ENCODE peak calls at places on chromosome 22, in ten cellular contexts. O, I, X, K, Y, Z, C, E, S and P are unnamed samples.

GRCh38 chr22:17334054-17334453 is 35.2 kb upstream of the CECR2 start:
- DNase-seq in O (no peak), I (no peak), X (no peak), K (no peak), Y (no peak), Z (no peak), C (no peak), E (no peak), S (no peak), P (no peak)

GRCh38 chr22:19715286-19715939 is 1.1 kb downstream of the SEPTIN5 start:
- DNase-seq in O (no peak), I (no peak), X (peak), K (no peak), Y (no peak), Z (no peak), C (no peak), E (no peak), S (no peak), P (no peak)

GRCh38 chr22:39917091-39917703 is 16.3 kb downstream of the GRAP2 start:
- DNase-seq in O (no peak), I (no peak), X (no peak), K (no peak), Y (no peak), Z (no peak), C (no peak), E (no peak), S (no peak), P (no peak)

GRCh38 chr22:39292561-39293074 is 26.8 kb downstream of the RPL3 start:
- DNase-seq in O (peak), I (peak), X (peak), K (peak), Y (peak), Z (peak), C (peak), E (peak), S (peak), P (peak)

GRCh38 chr22:17990167-17990566 is 34.2 kb downstream of the MICAL3 start:
- DNase-seq in O (no peak), I (no peak), X (no peak), K (no peak), Y (no peak), Z (no peak), C (no peak), E (no peak), S (no peak), P (no peak)

GRCh38 chr22:26579331-26579886 is 10.5 kb downstream of the TPST2 start:
- DNase-seq in O (peak), I (peak), X (no peak), K (no peak), Y (no peak), Z (no peak), C (no peak), E (no peak), S (peak), P (no peak)

GRCh38 chr22:47036936-47037485 is 274.6 kb downstream of the TBC1D22A start:
- DNase-seq in O (peak), I (peak), X (no peak), K (no peak), Y (no peak), Z (no peak), C (no peak), E (no peak), S (no peak), P (no peak)

GRCh38 chr22:28864878-28865596 is 18.3 kb upstream of the ZNRF3 start:
- DNase-seq in O (no peak), I (no peak), X (no peak), K (peak), Y (no peak), Z (no peak), C (no peak), E (no peak), S (peak), P (no peak)

GRCh38 chr22:47284822-47285221 is 522.4 kb downstream of the TBC1D22A start:
- DNase-seq in O (no peak), I (no peak), X (no peak), K (no peak), Y (no peak), Z (no peak), C (no peak), E (no peak), S (no peak), P (no peak)

GRCh38 chr22:42434748-42435425 is 2.7 kb upstream of the NFAM1 start:
- DNase-seq in O (no peak), I (no peak), X (no peak), K (no peak), Y (no peak), Z (no peak), C (no peak), E (peak), S (no peak), P (no peak)
- H3K27ac ChIP-seq in O (no peak), I (no peak), X (no peak), K (no peak), Y (no peak), Z (no peak), C (no peak), E (no peak), S (no peak), P (no peak)

GRCh38 chr22:32920734-32921133 is 119.2 kb downstream of the TIMP3 start:
- DNase-seq in O (no peak), I (no peak), X (no peak), K (no peak), Y (no peak), Z (no peak), C (no peak), E (no peak), S (no peak), P (no peak)

GRCh38 chr22:32932176-32932575 is 126.0 kb downstream of the SYN3 start:
- DNase-seq in O (no peak), I (no peak), X (no peak), K (no peak), Y (peak), Z (no peak), C (peak), E (no peak), S (no peak), P (no peak)

GRCh38 chr22:32926600-32926999 is 125.1 kb downstream of the TIMP3 start:
- DNase-seq in O (no peak), I (no peak), X (no peak), K (no peak), Y (peak), Z (no peak), C (peak), E (peak), S (no peak), P (no peak)
- TF ChIP-seq CTCF in O (peak), I (peak), X (peak), K (no peak), Y (peak), Z (peak), C (peak), E (peak), S (peak), P (peak)

DNA sequence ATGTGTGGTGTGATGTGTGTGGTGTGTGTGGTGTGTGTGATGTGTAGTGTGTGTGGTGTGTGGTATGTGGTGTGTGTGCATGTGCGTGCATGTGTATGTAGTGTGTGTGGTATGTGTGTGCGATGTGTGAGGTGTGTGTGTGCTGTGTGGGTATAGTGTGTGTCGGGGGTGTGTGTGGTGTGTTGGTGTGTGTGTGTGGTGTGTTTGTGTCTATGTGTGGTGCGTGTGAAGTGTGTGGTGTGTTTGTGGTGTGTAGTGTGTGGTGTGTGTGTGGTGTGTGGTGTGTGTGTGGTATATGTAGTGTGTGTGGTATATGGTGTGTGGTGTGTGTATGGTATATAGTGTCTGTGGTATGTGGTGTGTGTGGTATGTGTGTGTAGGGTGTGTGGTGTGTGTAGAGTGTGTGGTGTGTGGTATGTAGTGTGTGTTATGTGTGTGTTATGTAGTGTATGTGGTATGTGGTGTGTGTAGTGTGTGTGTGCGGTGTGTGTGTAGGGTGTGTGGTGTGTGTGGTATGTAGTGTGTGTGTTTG is 5.0 kb upstream of the PPP6R2 start:
- DNase-seq in O (no peak), I (no peak), X (no peak), K (no peak), Y (no peak), Z (no peak), C (no peak), E (no peak), S (no peak), P (no peak)
- H3K27ac ChIP-seq in O (no peak), I (no peak), X (no peak), K (no peak), Y (no peak), Z (no peak), C (no peak), E (no peak), S (no peak), P (no peak)

GRCh38 chr22:50696251-50696798 is 23.7 kb downstream of the SHANK3 start:
- DNase-seq in O (peak), I (no peak), X (peak), K (no peak), Y (no peak), Z (no peak), C (no peak), E (no peak), S (no peak), P (no peak)

GRCh38 chr22:50695421-50696250 is 23.0 kb downstream of the SHANK3 start:
- DNase-seq in O (peak), I (peak), X (no peak), K (no peak), Y (no peak), Z (no peak), C (no peak), E (no peak), S (no peak), P (peak)

GRCh38 chr22:50698546-50698945 is 25.9 kb downstream of the SHANK3 start:
- DNase-seq in O (peak), I (peak), X (peak), K (no peak), Y (no peak), Z (no peak), C (no peak), E (no peak), S (no peak), P (peak)

GRCh38 chr22:50697667-50698506 is 25.3 kb downstream of the SHANK3 start:
- DNase-seq in O (peak), I (peak), X (peak), K (no peak), Y (no peak), Z (no peak), C (no peak), E (no peak), S (no peak), P (peak)

GRCh38 chr22:50696799-50697561 is 24.4 kb downstream of the SHANK3 start:
- DNase-seq in O (peak), I (peak), X (peak), K (no peak), Y (no peak), Z (no peak), C (peak), E (peak), S (no peak), P (peak)
- TF ChIP-seq CTCF in O (peak), I (no peak), X (peak), K (no peak), Y (peak), Z (no peak), C (peak), E (peak), S (no peak), P (peak)

GRCh38 chr22:24433868-24434471 is 6.6 kb downstream of the ADORA2A start:
- DNase-seq in O (no peak), I (no peak), X (no peak), K (no peak), Y (peak), Z (no peak), C (no peak), E (peak), S (no peak), P (no peak)

GRCh38 chr22:24435323-24435645 is 7.9 kb downstream of the ADORA2A start:
- DNase-seq in O (no peak), I (no peak), X (no peak), K (no peak), Y (no peak), Z (no peak), C (no peak), E (no peak), S (no peak), P (no peak)

GRCh38 chr22:24435861-24436351 is 8.5 kb downstream of the ADORA2A start:
- DNase-seq in O (no peak), I (no peak), X (no peak), K (no peak), Y (peak), Z (peak), C (no peak), E (no peak), S (no peak), P (peak)

GRCh38 chr22:24433001-24433867 is 5.8 kb downstream of the ADORA2A start:
- DNase-seq in O (no peak), I (no peak), X (no peak), K (no peak), Y (no peak), Z (no peak), C (no peak), E (no peak), S (no peak), P (no peak)

DNA sequence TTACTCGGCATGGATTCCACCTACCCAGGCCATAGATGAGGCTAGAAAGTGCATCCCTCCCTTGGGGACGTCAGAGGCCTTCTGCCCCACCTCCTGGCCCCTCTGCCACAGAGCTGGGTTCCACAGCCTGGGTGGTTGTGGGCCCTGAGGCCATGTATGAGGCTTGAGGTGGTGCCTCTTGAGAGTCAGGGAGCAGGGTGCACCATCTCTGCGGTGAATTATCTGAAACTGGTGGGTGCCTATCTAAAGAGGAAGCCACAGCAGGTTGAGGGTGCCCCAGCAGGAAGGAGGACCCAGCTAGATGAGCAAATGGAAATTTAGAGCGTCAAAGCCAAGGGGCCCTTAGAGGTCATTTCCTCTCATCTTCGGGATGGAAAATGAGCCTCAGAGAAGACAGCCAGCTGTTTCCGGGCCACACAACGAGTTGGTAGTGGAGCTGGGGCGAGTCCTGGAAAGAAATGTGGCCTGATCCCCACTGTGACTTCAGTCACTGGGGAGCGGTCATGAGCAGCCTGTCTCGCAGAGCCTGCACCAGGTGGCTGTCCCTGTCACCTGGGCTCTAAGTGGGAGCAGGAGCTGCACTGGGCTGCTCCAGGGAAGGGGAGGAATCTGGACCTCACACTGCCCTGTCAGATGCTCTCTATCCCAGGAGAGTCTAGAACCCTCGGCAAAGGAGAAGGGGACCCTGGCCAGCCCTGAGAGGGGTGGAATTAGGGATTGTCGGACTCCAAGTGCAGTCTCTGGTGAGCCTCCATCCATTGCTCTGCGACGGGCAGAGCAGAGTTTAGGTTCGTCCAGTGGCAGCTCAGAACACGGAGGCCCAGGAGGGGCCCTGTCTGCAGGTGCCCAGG is 7.3 kb downstream of the ADORA2A start:
- DNase-seq in O (no peak), I (no peak), X (no peak), K (no peak), Y (no peak), Z (no peak), C (no peak), E (no peak), S (no peak), P (no peak)
- H3K27ac ChIP-seq in O (peak), I (peak), X (peak), K (no peak), Y (no peak), Z (peak), C (peak), E (no peak), S (peak), P (no peak)

DNA sequence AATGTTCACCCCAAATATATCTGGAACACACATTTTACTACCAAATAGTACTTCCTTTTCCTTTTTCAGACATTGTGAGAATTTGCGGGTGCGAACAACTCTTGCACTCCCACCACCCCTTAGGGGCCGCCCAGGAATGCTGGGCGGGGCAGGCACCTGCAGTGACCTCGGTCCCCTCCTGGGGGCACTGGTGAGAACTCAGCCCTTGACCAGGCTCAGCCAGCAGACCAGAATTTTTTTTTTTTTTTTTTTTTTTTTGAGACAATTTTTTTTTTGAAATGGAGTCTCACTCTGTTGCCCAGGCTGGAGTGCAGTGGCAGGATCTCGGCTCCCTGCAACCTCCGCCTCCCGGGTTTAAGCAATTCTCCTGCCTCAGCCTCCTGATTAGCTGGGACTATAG is 75.8 kb downstream of the ARHGAP8 start:
- DNase-seq in O (no peak), I (no peak), X (no peak), K (no peak), Y (no peak), Z (no peak), C (no peak), E (peak), S (no peak), P (no peak)
- TF ChIP-seq CTCF in O (peak), I (no peak), X (peak), K (no peak), Y (peak), Z (no peak), C (peak), E (peak), S (peak), P (no peak)

GRCh38 chr22:36375071-36375980 is 12.4 kb downstream of the MYH9 start:
- DNase-seq in O (peak), I (no peak), X (no peak), K (peak), Y (peak), Z (no peak), C (no peak), E (no peak), S (no peak), P (no peak)
- H3K27ac ChIP-seq in O (peak), I (peak), X (peak), K (no peak), Y (peak), Z (peak), C (peak), E (no peak), S (peak), P (no peak)

GRCh38 chr22:38007330-38007902 is 23.1 kb upstream of the SOX10 start:
- DNase-seq in O (no peak), I (no peak), X (no peak), K (no peak), Y (no peak), Z (no peak), C (no peak), E (no peak), S (no peak), P (no peak)

GRCh38 chr22:38006906-38007305 is 22.6 kb upstream of the SOX10 start:
- DNase-seq in O (no peak), I (no peak), X (no peak), K (no peak), Y (no peak), Z (no peak), C (no peak), E (no peak), S (no peak), P (no peak)

GRCh38 chr22:38005943-38006342 is 21.6 kb upstream of the SOX10 start:
- DNase-seq in O (no peak), I (no peak), X (no peak), K (no peak), Y (no peak), Z (no peak), C (no peak), E (no peak), S (no peak), P (no peak)

GRCh38 chr22:38012604-38013072 is 28.3 kb upstream of the SOX10 start:
- DNase-seq in O (no peak), I (no peak), X (no peak), K (no peak), Y (peak), Z (no peak), C (peak), E (no peak), S (no peak), P (no peak)

GRCh38 chr22:38009000-38009806 is 24.8 kb upstream of the SOX10 start:
- DNase-seq in O (no peak), I (no peak), X (no peak), K (no peak), Y (no peak), Z (no peak), C (no peak), E (no peak), S (no peak), P (no peak)
- TF ChIP-seq CTCF in O (no peak), I (no peak), X (no peak), K (no peak), Y (no peak), Z (no peak), C (no peak), E (no peak), S (no peak), P (no peak)

DNA sequence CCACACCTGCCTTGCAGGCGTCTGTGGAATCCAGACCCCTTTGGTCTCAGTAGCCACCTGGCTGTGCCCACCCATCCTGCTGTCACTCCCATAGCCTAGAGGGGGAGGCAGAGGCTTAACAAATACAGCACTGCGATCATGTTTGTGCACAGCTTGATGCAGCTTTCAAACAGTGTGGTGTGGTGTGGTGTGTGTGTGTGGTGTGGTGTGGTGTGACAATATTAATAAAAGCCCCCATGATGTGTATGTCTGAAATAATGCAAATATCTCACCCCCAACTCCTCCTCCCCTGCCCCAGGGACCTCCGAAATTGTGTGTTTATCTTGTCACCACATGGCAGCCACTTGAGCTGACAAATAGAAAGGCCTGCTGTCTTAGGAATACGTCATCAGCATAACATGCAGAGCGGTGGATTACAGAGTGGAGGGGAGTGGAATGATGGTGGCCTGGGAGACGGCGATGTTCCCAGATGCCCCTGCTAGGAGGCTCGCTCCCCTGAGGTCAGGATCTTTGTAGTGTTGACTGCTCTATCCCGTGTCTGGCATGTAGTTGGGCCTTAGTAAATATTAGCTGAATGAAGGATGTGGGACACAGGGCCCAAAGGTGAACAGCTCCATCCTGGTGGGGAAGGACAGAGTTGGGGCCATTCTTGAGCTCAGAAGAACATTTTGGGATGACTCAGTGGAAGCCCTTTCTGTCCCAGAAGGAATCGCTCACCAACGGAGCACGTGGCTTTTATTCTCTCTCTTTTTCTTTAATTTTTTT is 2.8 kb downstream of the PDXP start:
- DNase-seq in O (no peak), I (no peak), X (no peak), K (no peak), Y (peak), Z (no peak), C (peak), E (peak), S (no peak), P (no peak)
- H3K27ac ChIP-seq in O (peak), I (peak), X (peak), K (peak), Y (peak), Z (peak), C (peak), E (no peak), S (peak), P (peak)